ENCODE peak calls at places on chromosomes 13 and 19, in six cellular contexts. K is NCI-H1105 treated with DMSO at 0.1 percent for 48 hours; Y is EH; M is stimulated activated CD4-positive, alpha-beta T cell treated with anti-CD3 and anti-CD28 coated beads, Interleukin-1b, Interleukin-23, amount 100 ng/mL, for 1 hour; F is Calu3; L is bronchial epithelial cell. G is an unnamed sample.

GRCh38 chr19:39133431-39134270 is 8.1 kb downstream of the PAK4 start:
- DNase-seq in F (no peak), Y (no peak), M (no peak), L (no peak), K (no peak), G (no peak)

GRCh38 chr19:47628058-47628771 is 19.3 kb downstream of the BICRA start:
- DNase-seq in Y (no peak), K (no peak), F (no peak), M (no peak), L (peak), G (no peak)

GRCh38 chr13:26502826-26503225 is 54.7 kb upstream of the WASF3 start:
- DNase-seq in K (no peak), L (peak), F (no peak), M (no peak), Y (peak), G (no peak)

GRCh38 chr19:36060430-36060829 is 5.7 kb downstream of the WDR62 start:
- DNase-seq in F (peak), L (peak), K (peak), M (no peak), Y (peak), G (no peak)

GRCh38 chr19:48553676-48554384 is 1.9 kb downstream of the SULT2B1 start:
- DNase-seq in F (peak), L (peak), M (no peak), K (no peak), Y (peak), G (no peak)

GRCh38 chr13:28047784-28048388 is 52.5 kb downstream of the FLT3 start:
- DNase-seq in L (peak), K (no peak), M (no peak), F (no peak), Y (peak), G (no peak)

GRCh38 chr19:44741841-44742352 is 6.6 kb upstream of the BCL3 start:
- DNase-seq in M (no peak), F (peak), K (peak), Y (peak), L (peak), G (no peak)

GRCh38 chr19:14407889-14408640 is 11.1 kb downstream of the DDX39A start:
- DNase-seq in K (no peak), Y (no peak), M (no peak), F (no peak), L (no peak), G (no peak)

GRCh38 chr19:29963576-29963975 is 21.5 kb downstream of the URI1 start:
- DNase-seq in Y (no peak), K (no peak), F (no peak), L (no peak), M (no peak), G (no peak)

GRCh38 chr19:14002571-14003278 is 3.4 kb downstream of the RFX1 start:
- DNase-seq in L (no peak), M (no peak), Y (no peak), K (no peak), F (no peak), G (no peak)

GRCh38 chr13:20684535-20684934 is 19.0 kb upstream of the IL17D start:
- DNase-seq in L (no peak), F (no peak), M (no peak), K (no peak), Y (no peak), G (no peak)

GRCh38 chr19:46766569-46767317 is 20.5 kb upstream of the STRN4 start:
- DNase-seq in Y (peak), F (peak), L (no peak), M (no peak), K (peak), G (no peak)

GRCh38 chr13:111080642-111081041 is 34.5 kb upstream of the ARHGEF7 start:
- DNase-seq in M (no peak), Y (no peak), K (no peak), L (no peak), F (no peak), G (no peak)

GRCh38 chr19:16470911-16471811 is 609 bp downstream of the EPS15L1 start:
- DNase-seq in K (no peak), Y (peak), L (peak), F (no peak), M (no peak), G (no peak)

GRCh38 chr13:30963794-30964193 is 31.3 kb downstream of the TEX26 start:
- DNase-seq in K (no peak), L (peak), F (peak), M (no peak), Y (peak), G (no peak)

GRCh38 chr13:113565526-113566226 is 18.9 kb upstream of the TFDP1 start:
- DNase-seq in F (no peak), Y (no peak), L (no peak), K (no peak), M (no peak), G (no peak)

GRCh38 chr13:23621316-23621645 is 51.1 kb downstream of the TNFRSF19 start:
- DNase-seq in L (peak), F (peak), K (no peak), Y (peak), M (no peak), G (no peak)

GRCh38 chr19:16013851-16014840 is 62.1 kb upstream of the TPM4 start:
- DNase-seq in L (no peak), M (no peak), Y (no peak), F (no peak), K (no peak), G (no peak)

GRCh38 chr19:49506575-49507105 is 5.8 kb upstream of the FCGRT start:
- DNase-seq in K (peak), L (peak), F (peak), Y (peak), M (peak), G (no peak)

GRCh38 chr13:106650690-106651205 is 82.8 kb upstream of the ARGLU1 start:
- DNase-seq in Y (no peak), K (no peak), F (no peak), M (no peak), L (no peak), G (no peak)

GRCh38 chr13:23381877-23382276 is 51.6 kb downstream of the SACS start:
- DNase-seq in F (no peak), Y (no peak), L (no peak), K (peak), M (no peak), G (no peak)

GRCh38 chr19:53808710-53809125 is 15.4 kb downstream of the NLRP12 start:
- DNase-seq in Y (peak), K (no peak), F (peak), M (no peak), L (peak), G (no peak)

GRCh38 chr13:49540552-49540951 is 44.8 kb downstream of the PHF11 start:
- DNase-seq in K (no peak), M (no peak), Y (no peak), F (no peak), L (no peak), G (no peak)

GRCh38 chr13:75881109-75881775 is 245.1 kb downstream of the LMO7 start:
- DNase-seq in K (no peak), Y (no peak), M (no peak), F (no peak), L (no peak), G (no peak)

GRCh38 chr19:5138606-5139594 is 170.0 kb downstream of the KDM4B start:
- DNase-seq in L (peak), Y (peak), F (no peak), K (no peak), M (no peak), G (no peak)

GRCh38 chr13:93689333-93689732 is 462.7 kb downstream of the GPC6 start:
- DNase-seq in Y (peak), K (no peak), F (no peak), L (no peak), M (no peak), G (no peak)

GRCh38 chr13:111248822-111249221 is 71.6 kb upstream of the TEX29 start:
- DNase-seq in K (no peak), Y (no peak), L (no peak), M (no peak), F (no peak), G (no peak)

GRCh38 chr19:54108496-54108895 is 5.8 kb downstream of the NDUFA3 start:
- DNase-seq in M (no peak), F (no peak), Y (no peak), L (no peak), K (no peak), G (no peak)

GRCh38 chr19:13300421-13301030 is 150.3 kb downstream of the IER2 start:
- DNase-seq in M (no peak), Y (no peak), F (no peak), L (no peak), K (no peak), G (no peak)

GRCh38 chr19:582497-583197 is 7.0 kb upstream of the HCN2 start:
- DNase-seq in Y (peak), L (no peak), F (no peak), M (no peak), K (no peak), G (no peak)

GRCh38 chr13:112897603-112897955 is 71.4 kb upstream of the MCF2L start:
- DNase-seq in F (no peak), Y (no peak), K (no peak), M (no peak), L (no peak), G (no peak)

GRCh38 chr19:4583961-4584669 is 24.6 kb upstream of the SEMA6B start:
- DNase-seq in F (peak), M (no peak), Y (peak), L (no peak), K (no peak), G (no peak)

GRCh38 chr13:79910869-79911540 is 429.9 kb downstream of the SPRY2 start:
- DNase-seq in K (no peak), M (no peak), F (no peak), L (no peak), Y (no peak), G (no peak)